ENCODE peak calls at places on chromosomes 5 and 9, in five cellular contexts. T is mammary epithelial cell, P is esophagus squamous epithelium, W is dorsolateral prefrontal cortex, N is Panc1. G is an unnamed sample.

GRCh38 chr5:143361438-143361837 is 42.0 kb downstream of the NR3C1 start:
- DNase-seq in N (no peak), P (no peak), W (no peak), T (no peak), G (peak)

GRCh38 chr5:54259090-54259489 is 51.3 kb downstream of the ARL15 start:
- DNase-seq in N (no peak), T (peak), W (no peak), P (no peak), G (peak)

GRCh38 chr5:9430306-9430705 is 115.6 kb downstream of the SEMA5A start:
- DNase-seq in N (no peak), T (no peak), W (no peak), P (no peak), G (no peak)

GRCh38 chr9:109975574-109976327 is 195.8 kb downstream of the PALM2AKAP2 start:
- DNase-seq in N (no peak), W (no peak), T (no peak), P (no peak), G (peak)

GRCh38 chr5:150766265-150766664 is 7.4 kb upstream of the DCTN4 start:
- DNase-seq in P (no peak), T (no peak), N (no peak), W (no peak), G (no peak)

GRCh38 chr5:112733586-112733985 is 4.1 kb upstream of the APC start:
- DNase-seq in W (no peak), T (peak), N (no peak), P (no peak), G (no peak)

GRCh38 chr5:39140558-39141168 is 66.5 kb upstream of the RICTOR start:
- DNase-seq in N (no peak), T (no peak), P (no peak), W (no peak), G (no peak)

GRCh38 chr5:88878976-88879375 is 4.0 kb downstream of the MEF2C start:
- DNase-seq in P (no peak), N (no peak), W (no peak), T (no peak), G (peak)

GRCh38 chr5:79865588-79865987 is 125.5 kb downstream of the MTX3 start:
- DNase-seq in P (no peak), N (no peak), T (no peak), W (no peak), G (no peak)

GRCh38 chr5:10789726-10790125 is 28.7 kb upstream of the DAP start:
- DNase-seq in P (no peak), T (no peak), N (no peak), W (no peak), G (no peak)

GRCh38 chr9:98974994-98975712 is 31.4 kb downstream of the COL15A1 start:
- DNase-seq in T (peak), N (peak), P (no peak), W (peak), G (peak)

GRCh38 chr5:77499973-77500372 is 7.9 kb upstream of the WDR41 start:
- DNase-seq in T (no peak), P (no peak), W (no peak), N (no peak), G (no peak)

GRCh38 chr5:87099967-87100366 is 167.7 kb upstream of the RASA1 start:
- DNase-seq in N (no peak), P (no peak), T (no peak), W (no peak), G (no peak)

GRCh38 chr5:94469889-94470288 is 148.5 kb downstream of the KIAA0825 start:
- DNase-seq in P (no peak), N (no peak), W (no peak), T (no peak), G (peak)

GRCh38 chr9:122033775-122034373 is 59.2 kb downstream of the TTLL11 start:
- DNase-seq in T (no peak), W (no peak), N (no peak), P (no peak), G (no peak)
- H3K4me3 ChIP-seq in T (no peak), W (no peak), N (no peak), P (no peak), G (no peak)

DNA sequence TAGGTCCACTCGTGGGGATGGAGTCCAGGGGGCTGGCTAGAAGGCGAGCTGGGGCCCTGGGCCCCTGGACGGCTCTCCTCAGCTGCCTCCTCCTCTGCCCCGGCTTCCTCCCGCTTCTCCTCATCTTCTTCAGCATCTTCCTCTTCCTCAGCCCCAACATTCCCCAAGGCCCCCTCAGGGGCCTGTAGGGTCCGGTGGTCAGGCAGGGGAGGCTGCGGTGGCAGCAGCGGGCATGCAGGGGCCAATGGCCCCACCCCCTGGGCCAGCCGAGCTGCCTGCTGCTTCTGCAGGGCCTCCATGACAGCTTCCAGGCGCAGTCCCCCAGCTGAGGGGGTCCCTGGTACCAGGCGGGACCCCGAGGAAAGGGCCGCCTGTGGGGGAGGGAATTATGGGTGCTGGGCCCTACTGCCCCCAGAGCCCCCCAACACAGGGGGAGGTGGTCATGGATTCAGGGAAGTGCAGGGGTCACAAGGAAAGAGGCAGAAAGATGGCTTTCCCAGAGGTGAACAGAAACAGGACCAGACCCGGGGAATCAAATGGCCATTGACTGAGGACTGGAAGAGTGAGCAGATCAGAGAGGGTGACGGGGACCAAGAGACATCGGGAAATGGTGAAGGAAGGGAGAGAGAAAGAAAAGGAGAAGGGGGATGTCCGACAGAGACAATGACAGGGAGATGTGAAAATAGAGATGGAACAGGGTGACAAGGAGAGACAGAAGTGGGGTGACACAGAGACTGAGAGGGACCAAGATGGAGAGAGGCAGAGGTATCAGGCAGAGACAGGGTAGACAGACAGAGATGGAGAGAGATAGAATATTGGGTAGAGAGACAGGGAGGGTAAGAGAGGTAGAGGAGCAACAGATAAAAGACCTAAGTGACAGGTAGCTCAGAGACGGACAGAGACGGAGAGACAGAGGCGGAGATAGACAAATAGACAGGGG is 880 bp downstream of the ARID3C start:
- DNase-seq in T (no peak), N (no peak), P (no peak), W (no peak), G (no peak)
- H3K4me3 ChIP-seq in T (peak), N (peak), P (peak), W (no peak), G (no peak)

GRCh38 chr5:180620014-180620413 is 28.7 kb upstream of the SCGB3A1 start:
- DNase-seq in N (no peak), W (no peak), P (no peak), T (no peak), G (no peak)

GRCh38 chr5:180621311-180621710 is 28.1 kb downstream of the FLT4 start:
- DNase-seq in P (no peak), N (no peak), W (no peak), T (no peak), G (no peak)

GRCh38 chr5:180618830-180619562 is 27.7 kb upstream of the SCGB3A1 start:
- DNase-seq in T (peak), P (no peak), N (no peak), W (no peak), G (peak)

GRCh38 chr5:180618487-180618829 is 27.2 kb upstream of the SCGB3A1 start:
- DNase-seq in T (no peak), P (no peak), N (no peak), W (no peak), G (no peak)

GRCh38 chr5:180619563-180619915 is 28.2 kb upstream of the SCGB3A1 start:
- DNase-seq in N (no peak), P (no peak), W (no peak), T (no peak), G (no peak)
- H3K4me3 ChIP-seq in N (no peak), P (no peak), W (no peak), T (no peak), G (no peak)

GRCh38 chr5:122078116-122078865 is at the start of gene LOX:
- DNase-seq in N (no peak), T (peak), P (no peak), W (no peak), G (peak)

GRCh38 chr5:122073864-122074263 is 4.2 kb downstream of the LOX start:
- DNase-seq in N (no peak), W (no peak), P (no peak), T (no peak), G (no peak)

GRCh38 chr5:122076669-122077450 is 1.2 kb downstream of the LOX start:
- DNase-seq in N (no peak), T (peak), P (no peak), W (peak), G (peak)

GRCh38 chr5:122077451-122078115 is 476 bp downstream of the LOX start:
- DNase-seq in P (no peak), N (no peak), W (peak), T (peak), G (peak)

DNA sequence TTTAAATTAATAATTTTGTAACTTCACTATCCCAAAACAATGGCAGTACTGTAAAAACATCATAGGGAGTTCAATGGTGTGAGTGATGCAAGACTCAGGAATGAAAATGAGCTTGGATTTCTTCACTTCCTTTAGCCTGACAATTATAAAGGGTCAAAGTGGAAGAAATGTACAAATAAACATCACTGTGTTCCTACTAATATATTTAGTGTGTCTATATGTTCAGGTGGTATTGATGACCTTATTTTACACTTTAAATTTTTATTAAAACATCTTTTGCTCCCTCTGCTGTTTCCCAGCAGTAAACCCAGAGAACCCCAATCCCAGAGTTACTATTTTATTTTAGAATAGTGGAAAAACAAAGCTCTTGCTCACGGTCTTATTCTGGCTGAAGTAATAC is 2.0 kb downstream of the LOX start:
- DNase-seq in P (no peak), T (peak), W (no peak), N (no peak), G (peak)
- H3K4me3 ChIP-seq in P (peak), T (peak), W (no peak), N (no peak), G (peak)

GRCh38 chr9:127189628-127190027 is 67.2 kb upstream of the ANGPTL2 start:
- DNase-seq in N (no peak), P (no peak), T (no peak), W (no peak), G (no peak)
- H3K4me3 ChIP-seq in N (no peak), P (no peak), T (no peak), W (no peak), G (no peak)

GRCh38 chr9:126612813-126613641 is 701 bp upstream of the LMX1B start:
- DNase-seq in P (no peak), N (no peak), W (no peak), T (peak), G (no peak)

GRCh38 chr9:126612329-126612812 is 1.4 kb upstream of the LMX1B start:
- DNase-seq in N (no peak), P (no peak), W (no peak), T (no peak), G (no peak)

GRCh38 chr9:126614088-126614454 is 343 bp downstream of the LMX1B start:
- DNase-seq in P (no peak), T (no peak), W (no peak), N (no peak), G (no peak)

GRCh38 chr9:126614455-126615248 is 924 bp downstream of the LMX1B start:
- DNase-seq in W (no peak), T (peak), N (no peak), P (no peak), G (no peak)

DNA sequence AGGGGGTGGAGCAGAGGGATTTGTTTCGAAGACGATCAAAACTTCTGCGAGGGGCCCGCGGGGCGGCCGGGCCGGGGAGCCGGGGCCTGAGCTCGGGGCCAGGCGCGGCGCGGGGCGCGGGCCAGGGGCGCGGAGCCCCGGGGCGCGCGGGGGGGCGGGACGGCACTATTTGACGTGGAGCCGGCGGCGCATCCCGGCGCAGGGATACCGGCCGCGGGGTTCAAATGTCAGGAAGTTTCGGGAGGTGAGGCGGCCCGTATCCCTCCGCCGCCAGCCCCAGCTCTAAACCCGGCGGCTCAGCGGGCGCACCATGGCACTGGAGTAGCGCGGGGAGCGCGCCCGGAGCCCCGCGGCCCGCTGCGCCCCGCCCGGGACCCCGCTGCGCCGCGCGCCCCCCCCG is at the start of gene LMX1B:
- DNase-seq in N (no peak), T (peak), W (no peak), P (no peak), G (peak)
- H3K4me3 ChIP-seq in N (peak), T (peak), W (no peak), P (peak), G (no peak)

G was measured in choroid plexus epithelial cell.